ENCODE peak calls at places on chromosomes 13 and 19, in seven cellular contexts. B is brain pericyte, X is GF-D8, S is H9, R is non-pigmented ciliary epithelial cell, C is M059J, O is NCI-H774. L is an unnamed sample.

GRCh38 chr13:106385669-106386068 is 149.8 kb downstream of the EFNB2 start:
- DNase-seq in S (no peak), C (no peak), R (no peak), O (no peak), X (no peak), B (no peak), L (no peak)

GRCh38 chr19:35862528-35862927 is 5.8 kb downstream of the KIRREL2 start:
- DNase-seq in R (no peak), S (no peak), B (no peak), X (no peak), C (no peak), O (no peak), L (no peak)

GRCh38 chr13:90276208-90276607 is 1071.3 kb upstream of the MIR17HG start:
- DNase-seq in X (no peak), O (no peak), C (no peak), S (no peak), R (no peak), B (no peak), L (no peak)

GRCh38 chr19:2076481-2077082 is 19.5 kb downstream of the MOB3A start:
- DNase-seq in O (no peak), C (no peak), X (no peak), S (no peak), B (no peak), R (no peak), L (no peak)

GRCh38 chr13:97015661-97016350 is 21.5 kb upstream of the OXGR1 start:
- DNase-seq in B (no peak), C (peak), R (no peak), X (no peak), O (no peak), S (no peak), L (peak)

GRCh38 chr19:35013820-35014754 is 14.0 kb downstream of the GRAMD1A start:
- DNase-seq in O (no peak), S (no peak), B (no peak), C (no peak), X (peak), R (no peak), L (no peak)

GRCh38 chr13:99153219-99153618 is 47.4 kb upstream of the UBAC2 start:
- DNase-seq in S (no peak), C (peak), B (no peak), X (no peak), R (no peak), O (no peak), L (no peak)

GRCh38 chr13:32733685-32734084 is 147.4 kb downstream of the PDS5B start:
- DNase-seq in X (no peak), R (no peak), B (no peak), C (no peak), O (no peak), S (no peak), L (no peak)

GRCh38 chr19:4455742-4456565 is 1.6 kb downstream of the UBXN6 start:
- DNase-seq in S (no peak), C (peak), R (no peak), B (peak), X (no peak), O (no peak), L (peak)

GRCh38 chr13:111480503-111480902 is 160.1 kb downstream of the TEX29 start:
- DNase-seq in B (no peak), X (no peak), O (no peak), R (no peak), S (no peak), C (no peak), L (no peak)

GRCh38 chr13:111502957-111503356 is 182.5 kb downstream of the TEX29 start:
- DNase-seq in X (no peak), O (no peak), C (no peak), R (no peak), B (no peak), S (no peak), L (no peak)

GRCh38 chr13:30746816-30747215 is 11.5 kb downstream of the ALOX5AP start:
- DNase-seq in C (no peak), S (no peak), R (no peak), X (no peak), O (no peak), B (no peak), L (no peak)

GRCh38 chr13:30172593-30173300 is 134.6 kb downstream of the KATNAL1 start:
- DNase-seq in S (no peak), C (no peak), R (no peak), X (no peak), O (no peak), B (no peak), L (no peak)

GRCh38 chr13:48126944-48127814 is 32.3 kb upstream of the MED4 start:
- DNase-seq in R (no peak), C (peak), X (peak), O (no peak), S (peak), B (no peak), L (peak)

L was measured in Daoy.